ENCODE peak calls at places on chromosomes 6 and 20, in five cellular contexts. Z is K562, L is HepG2, U is GM12878, E is A549. D is an unnamed sample.

GRCh38 chr20:63572788-63573738 is 976 bp downstream of the HELZ2 start:
- DNase-seq in Z (peak), L (peak), U (no peak), E (peak), D (no peak)

GRCh38 chr20:19095762-19096161 is 116.7 kb upstream of the SLC24A3 start:
- DNase-seq in Z (no peak), L (no peak), U (no peak), E (no peak), D (no peak)

GRCh38 chr6:1109134-1109533 is 202.8 kb upstream of the FOXQ1 start:
- DNase-seq in Z (no peak), L (no peak), U (no peak), E (no peak), D (no peak)

GRCh38 chr20:48841861-48842529 is 14.2 kb upstream of the PREX1 start:
- DNase-seq in Z (peak), L (no peak), U (no peak), E (peak), D (peak)

GRCh38 chr6:23518294-23518693 is 607.7 kb upstream of the NRSN1 start:
- DNase-seq in Z (no peak), L (no peak), U (no peak), E (no peak), D (no peak)

GRCh38 chr6:34067814-34068213 is 78.1 kb downstream of the GRM4 start:
- DNase-seq in Z (no peak), L (no peak), U (no peak), E (peak), D (no peak)

GRCh38 chr20:35560105-35560511 is 18.2 kb downstream of the ERGIC3 start:
- DNase-seq in Z (peak), L (no peak), U (no peak), E (no peak), D (no peak)

GRCh38 chr6:3592371-3592941 is 135.6 kb upstream of the SLC22A23 start:
- DNase-seq in Z (peak), L (peak), U (no peak), E (peak), D (peak)

GRCh38 chr20:51500311-51500710 is 42.2 kb downstream of the NFATC2 start:
- DNase-seq in Z (peak), L (no peak), U (peak), E (no peak), D (no peak)

GRCh38 chr6:47977314-47977713 is 133.7 kb downstream of the PTCHD4 start:
- DNase-seq in Z (no peak), L (no peak), U (no peak), E (no peak), D (no peak)

GRCh38 chr20:48583801-48584200 is 244.0 kb downstream of the PREX1 start:
- DNase-seq in Z (no peak), L (no peak), U (no peak), E (no peak), D (no peak)

GRCh38 chr6:88166493-88166900 is 350 bp upstream of the CNR1 start:
- DNase-seq in Z (no peak), L (no peak), U (no peak), E (no peak), D (no peak)

GRCh38 chr6:133741375-133741861 is 147.5 kb upstream of the TCF21 start:
- DNase-seq in Z (no peak), L (no peak), U (no peak), E (peak), D (peak)

GRCh38 chr6:166595949-166596348 is 9.5 kb upstream of the RAMACL start:
- DNase-seq in Z (no peak), L (no peak), U (no peak), E (no peak), D (no peak)

GRCh38 chr6:156269751-156270369 is 507.3 kb upstream of the ARID1B start:
- DNase-seq in Z (no peak), L (no peak), U (no peak), E (no peak), D (no peak)

GRCh38 chr6:43125119-43125518 is 46.0 kb upstream of the SRF start:
- DNase-seq in Z (no peak), L (peak), U (no peak), E (no peak), D (peak)

GRCh38 chr6:2850480-2851150 is 9.0 kb upstream of the SERPINB1 start:
- DNase-seq in Z (no peak), L (no peak), U (no peak), E (no peak), D (peak)

GRCh38 chr6:91428953-91429560 is 842.2 kb upstream of the MAP3K7 start:
- DNase-seq in Z (no peak), L (no peak), U (no peak), E (no peak), D (no peak)

GRCh38 chr20:33209789-33210188 is 7.4 kb upstream of the BPIFA3 start:
- DNase-seq in Z (peak), L (peak), U (no peak), E (peak), D (peak)

GRCh38 chr6:110999634-111000270 is 17.9 kb downstream of the RPF2 start:
- DNase-seq in Z (no peak), L (peak), U (no peak), E (no peak), D (peak)

GRCh38 chr20:25136643-25137559 is 55.0 kb upstream of the VSX1 start:
- DNase-seq in Z (no peak), L (no peak), U (no peak), E (peak), D (peak)

GRCh38 chr6:94372229-94372628 is 952.9 kb upstream of the EPHA7 start:
- DNase-seq in Z (no peak), L (no peak), U (no peak), E (no peak), D (no peak)

GRCh38 chr6:108423982-108424695 is 129.3 kb downstream of the AFG1L start:
- DNase-seq in Z (no peak), L (no peak), U (no peak), E (no peak), D (no peak)

GRCh38 chr6:170127151-170127550 is 163.7 kb downstream of the DLL1 start:
- DNase-seq in Z (no peak), L (no peak), U (no peak), E (no peak), D (no peak)

GRCh38 chr20:10762216-10762615 is 88.4 kb upstream of the JAG1 start:
- DNase-seq in Z (no peak), L (no peak), U (no peak), E (no peak), D (no peak)

GRCh38 chr20:61597996-61598395 is 345.9 kb downstream of the CDH4 start:
- DNase-seq in Z (no peak), L (no peak), U (no peak), E (no peak), D (no peak)

GRCh38 chr6:34331361-34332050 is 61.0 kb downstream of the NUDT3 start:
- DNase-seq in Z (no peak), L (no peak), U (no peak), E (no peak), D (peak)

GRCh38 chr6:16741112-16742016 is 19.9 kb downstream of the ATXN1 start:
- DNase-seq in Z (no peak), L (no peak), U (no peak), E (no peak), D (peak)

GRCh38 chr6:166419268-166419667 is 36.5 kb upstream of the MPC1 start:
- DNase-seq in Z (no peak), L (no peak), U (peak), E (no peak), D (peak)

GRCh38 chr6:150301871-150302800 is 66.7 kb upstream of the IYD start:
- DNase-seq in Z (no peak), L (peak), U (no peak), E (peak), D (peak)

GRCh38 chr6:35485402-35485877 is 11.4 kb downstream of the TEAD3 start:
- DNase-seq in Z (peak), L (no peak), U (no peak), E (no peak), D (no peak)

GRCh38 chr6:107116923-107117417 is 1.7 kb upstream of the BEND3 start:
- DNase-seq in Z (no peak), L (no peak), U (no peak), E (no peak), D (no peak)

GRCh38 chr6:11685411-11686093 is 93.1 kb downstream of the ADTRP start:
- DNase-seq in Z (no peak), L (peak), U (no peak), E (peak), D (peak)

GRCh38 chr6:50591135-50591534 is 122.2 kb upstream of the TFAP2D start:
- DNase-seq in Z (no peak), L (no peak), U (no peak), E (no peak), D (no peak)

GRCh38 chr6:96789871-96790270 is 47.4 kb downstream of the GPR63 start:
- DNase-seq in Z (no peak), L (no peak), U (no peak), E (no peak), D (no peak)

GRCh38 chr6:163648868-163649267 is 234.3 kb downstream of the QKI start:
- DNase-seq in Z (no peak), L (no peak), U (no peak), E (no peak), D (no peak)

GRCh38 chr6:104603108-104603745 is 256.5 kb downstream of the HACE1 start:
- DNase-seq in Z (no peak), L (no peak), U (no peak), E (no peak), D (no peak)

GRCh38 chr6:157272866-157273755 is 50.2 kb downstream of the TMEM242 start:
- DNase-seq in Z (peak), L (peak), U (no peak), E (peak), D (no peak)

GRCh38 chr20:35992713-35993335 is 24.4 kb downstream of the CNBD2 start:
- DNase-seq in Z (peak), L (peak), U (peak), E (peak), D (peak)

GRCh38 chr6:25987845-25988244 is 25.2 kb downstream of the TRIM38 start:
- DNase-seq in Z (no peak), L (no peak), U (no peak), E (no peak), D (no peak)
- H3K4me2 ChIP-seq in Z (no peak), L (no peak), U (no peak), E (no peak), D (no peak)

DNA sequence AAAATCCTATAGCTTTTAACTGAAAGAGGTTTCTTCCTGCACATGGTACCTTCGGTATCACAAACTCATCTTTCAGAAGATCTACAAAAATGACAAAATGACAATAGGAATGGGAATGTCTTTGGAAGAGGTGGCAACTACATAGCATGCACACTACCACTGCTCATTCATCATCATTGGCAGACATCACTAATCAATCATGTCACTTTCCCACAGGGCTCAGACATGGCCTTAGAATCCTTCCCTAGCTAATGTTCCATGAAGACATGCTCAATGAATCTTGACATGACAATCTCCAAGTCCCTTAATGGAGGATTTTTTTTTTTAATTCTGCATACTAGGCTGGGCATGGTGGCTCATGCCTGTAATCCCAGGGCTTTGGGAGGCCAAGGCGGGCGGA is 3.2 kb upstream of the PGC start:
- DNase-seq in Z (no peak), L (no peak), U (no peak), E (no peak), D (no peak)
- TF ChIP-seq BHLHE40 in Z (no peak), L (no peak), U (no peak), E (no peak), D (no peak)

GRCh38 chr6:41698350-41698781 is 37.0 kb downstream of the TFEB start:
- DNase-seq in Z (no peak), L (no peak), U (no peak), E (no peak), D (peak)

GRCh38 chr6:41697902-41698349 is 37.5 kb downstream of the TFEB start:
- DNase-seq in Z (no peak), L (no peak), U (no peak), E (no peak), D (peak)

GRCh38 chr6:41696788-41697187 is 38.6 kb downstream of the TFEB start:
- DNase-seq in Z (no peak), L (no peak), U (no peak), E (no peak), D (no peak)

GRCh38 chr6:41700577-41701347 is 34.6 kb downstream of the TFEB start:
- DNase-seq in Z (no peak), L (no peak), U (no peak), E (no peak), D (no peak)

GRCh38 chr6:41699063-41699462 is 36.3 kb downstream of the TFEB start:
- DNase-seq in Z (no peak), L (no peak), U (no peak), E (no peak), D (no peak)
- H3K4me2 ChIP-seq in Z (no peak), L (no peak), U (peak), E (no peak), D (no peak)

GRCh38 chr6:75602897-75603395 is 1.3 kb downstream of the SENP6 start:
- DNase-seq in Z (no peak), L (no peak), U (no peak), E (no peak), D (no peak)

GRCh38 chr6:75602164-75602896 is 650 bp downstream of the SENP6 start:
- DNase-seq in Z (peak), L (no peak), U (no peak), E (no peak), D (peak)

GRCh38 chr6:75600694-75601265 is 900 bp upstream of the SENP6 start:
- DNase-seq in Z (no peak), L (no peak), U (no peak), E (no peak), D (no peak)

GRCh38 chr6:75604294-75604693 is 2.6 kb downstream of the SENP6 start:
- DNase-seq in Z (no peak), L (no peak), U (no peak), E (no peak), D (no peak)

DNA sequence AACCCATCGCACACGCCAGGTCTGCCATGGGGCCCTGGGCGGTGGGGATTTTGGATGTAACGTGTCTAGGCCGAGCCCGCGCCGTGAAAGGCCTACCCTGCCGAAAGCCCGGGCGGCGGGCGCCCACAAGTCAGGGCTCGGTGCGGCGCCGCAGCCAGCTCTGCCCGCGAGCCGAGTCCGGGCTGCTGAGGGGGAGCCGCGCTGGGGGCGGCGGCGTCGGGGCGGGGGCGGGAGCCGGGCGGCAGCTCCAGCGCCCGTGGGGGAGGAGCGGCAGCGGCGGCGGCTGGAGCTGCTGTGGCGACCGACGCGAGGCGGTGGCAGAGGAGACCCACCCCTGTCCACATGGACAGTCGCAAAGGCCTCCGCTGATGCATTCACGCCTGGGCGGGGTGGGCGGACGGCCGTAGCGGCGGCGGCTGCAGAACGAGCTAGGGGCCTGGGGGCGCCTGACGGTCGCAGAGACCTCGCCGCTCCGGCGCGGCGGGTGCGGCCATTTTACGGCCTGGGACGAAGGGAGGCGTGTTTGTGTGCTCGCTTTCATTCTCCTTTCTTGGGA is at the start of gene SENP6:
- DNase-seq in Z (peak), L (peak), U (no peak), E (peak), D (peak)
- TF ChIP-seq BHLHE40 in Z (no peak), L (peak), U (no peak), E (no peak), D (no peak)

DNA sequence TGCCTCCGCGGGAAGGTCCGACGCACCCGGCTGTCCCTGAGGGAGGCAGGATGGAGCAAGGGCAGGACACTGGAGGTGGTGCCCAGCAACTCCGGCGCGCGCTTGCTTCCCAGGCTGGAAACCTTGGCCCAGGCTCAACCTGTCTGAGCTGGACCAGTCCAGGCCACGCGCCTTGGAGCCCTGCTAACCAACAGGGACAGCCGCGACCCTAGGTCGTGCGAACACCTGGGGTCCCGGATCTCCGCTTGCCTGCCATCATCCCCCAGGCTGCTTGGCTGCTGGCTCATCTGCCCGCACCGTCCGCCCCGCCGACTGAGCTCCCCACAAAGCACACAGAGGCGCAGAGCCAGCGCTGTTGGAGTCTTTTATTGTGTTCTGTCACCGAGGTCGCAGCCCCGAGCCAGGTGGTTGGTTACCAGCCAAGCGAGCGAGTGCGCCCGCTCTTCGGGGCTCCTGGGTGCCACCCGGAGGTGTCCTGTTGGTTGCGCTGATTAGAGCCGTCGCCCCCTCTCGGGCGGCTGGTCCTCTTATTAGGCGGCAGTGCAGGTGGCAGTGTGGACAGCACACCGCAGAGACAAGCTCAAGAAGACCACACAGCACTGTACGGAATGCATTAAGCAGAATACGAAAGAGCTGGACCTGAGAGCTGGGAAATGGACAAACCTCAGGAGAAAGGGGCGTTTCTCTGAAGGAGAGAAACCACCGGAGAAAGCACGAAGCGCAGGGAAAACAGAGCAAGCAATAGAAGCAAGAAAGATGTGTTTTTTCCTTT is 3.8 kb downstream of the COL12A1 start:
- DNase-seq in Z (no peak), L (no peak), U (no peak), E (no peak), D (peak)
- H3K4me2 ChIP-seq in Z (no peak), L (no peak), U (no peak), E (no peak), D (peak)